ENCODE peak calls at places on chromosome 11, in seven cellular contexts. Q is substantia nigra; F is midbrain; S is activated T-helper 1 cell treated with anti-CD3 and anti-CD28 coated beads, Interleukin-12 subunit alpha, Interleukin-12 subunit beta, Interleukin-2, Interleukin-4 antibody, amounts not matched to agents 30 ng/mL and 10 ng/mL and 1 ng/mL, durations not matched to agents 14 hours and 24 hours and 36 hours; E is left kidney; U is amniotic stem cell; T is iris pigment epithelial cell. D is an unnamed sample.

GRCh38 chr11:20754957-20755356 is 85.6 kb downstream of the NELL1 start:
- DNase-seq in Q (no peak), F (no peak), S (no peak), E (no peak), U (no peak), T (peak), D (no peak)

GRCh38 chr11:83039566-83039965 is 32.1 kb downstream of the RAB30 start:
- DNase-seq in Q (no peak), F (no peak), S (no peak), E (no peak), U (no peak), T (no peak), D (no peak)

GRCh38 chr11:86099727-86100320 is 30.9 kb upstream of the PICALM start:
- DNase-seq in Q (no peak), F (no peak), S (no peak), E (no peak), U (no peak), T (peak), D (no peak)

GRCh38 chr11:123525511-123525918 is 95.4 kb downstream of the GRAMD1B start:
- DNase-seq in Q (no peak), F (peak), S (no peak), E (no peak), U (no peak), T (no peak), D (no peak)

GRCh38 chr11:99424313-99425084 is 403.8 kb downstream of the CNTN5 start:
- DNase-seq in Q (no peak), F (no peak), S (no peak), E (no peak), U (no peak), T (no peak), D (no peak)

GRCh38 chr11:2305862-2306823 is 4.3 kb downstream of the TSPAN32 start:
- DNase-seq in Q (no peak), F (no peak), S (no peak), E (peak), U (no peak), T (peak), D (no peak)

GRCh38 chr11:66323684-66324083 is 6.8 kb upstream of the CD248 start:
- DNase-seq in Q (no peak), F (no peak), S (no peak), E (no peak), U (no peak), T (no peak), D (no peak)

GRCh38 chr11:117345039-117345438 is 17.4 kb downstream of the CEP164 start:
- DNase-seq in Q (no peak), F (no peak), S (no peak), E (no peak), U (no peak), T (peak), D (no peak)

GRCh38 chr11:110044226-110044968 is 48.8 kb upstream of the ZC3H12C start:
- DNase-seq in Q (no peak), F (no peak), S (no peak), E (no peak), U (no peak), T (no peak), D (no peak)

GRCh38 chr11:62842171-62842717 is 2.9 kb upstream of the WDR74 start:
- DNase-seq in Q (no peak), F (no peak), S (no peak), E (peak), U (no peak), T (peak), D (no peak)

D was measured in pulmonary artery endothelial cell.